ENCODE peak calls at places on chromosome 18, in nine cellular contexts. One of them, this sample, is unnamed.

GRCh38 chr18:7170292-7170691 is 52.7 kb upstream of the LAMA1 start:
- DNase-seq in endothelial cell of umbilical vein: no peak
- DNase-seq in foreskin fibroblast: no peak
- DNase-seq in right cardiac atrium: no peak
- DNase-seq in HFFc6: no peak
- DNase-seq in WERI-Rb-1: no peak
- DNase-seq in Calu3: peak; percentile 5
- DNase-seq in activated T-cell treated with anti-CD3 and anti-CD28 coated beads for 24 hours: no peak
- DNase-seq in NCI-H1105: no peak
- DNase-seq in this sample: no peak

GRCh38 chr18:31424383-31424988 is 23.1 kb upstream of the DSG3 start:
- DNase-seq in endothelial cell of umbilical vein: no peak
- DNase-seq in foreskin fibroblast: no peak
- DNase-seq in right cardiac atrium: peak; percentile 47
- DNase-seq in HFFc6: no peak
- DNase-seq in WERI-Rb-1: peak; percentile 53
- DNase-seq in Calu3: peak; percentile 67
- DNase-seq in activated T-cell treated with anti-CD3 and anti-CD28 coated beads for 24 hours: no peak
- DNase-seq in NCI-H1105: no peak
- DNase-seq in this sample: peak; percentile 3

GRCh38 chr18:46488472-46489213 is 168.4 kb downstream of the LOXHD1 start:
- DNase-seq in endothelial cell of umbilical vein: no peak
- DNase-seq in foreskin fibroblast: no peak
- DNase-seq in right cardiac atrium: peak; percentile 54
- DNase-seq in HFFc6: no peak
- DNase-seq in WERI-Rb-1: no peak
- DNase-seq in Calu3: no peak
- DNase-seq in activated T-cell treated with anti-CD3 and anti-CD28 coated beads for 24 hours: no peak
- DNase-seq in NCI-H1105: no peak
- DNase-seq in this sample: no peak

GRCh38 chr18:50096766-50097435 is 98.0 kb downstream of the MYO5B start:
- DNase-seq in endothelial cell of umbilical vein: no peak
- DNase-seq in foreskin fibroblast: no peak
- DNase-seq in right cardiac atrium: no peak
- DNase-seq in HFFc6: no peak
- DNase-seq in WERI-Rb-1: no peak
- DNase-seq in Calu3: peak; percentile 31
- DNase-seq in activated T-cell treated with anti-CD3 and anti-CD28 coated beads for 24 hours: no peak
- DNase-seq in NCI-H1105: no peak
- DNase-seq in this sample: no peak

GRCh38 chr18:12074734-12075133 is 18.9 kb upstream of the ANKRD62 start:
- DNase-seq in endothelial cell of umbilical vein: no peak
- DNase-seq in foreskin fibroblast: no peak
- DNase-seq in right cardiac atrium: no peak
- DNase-seq in HFFc6: no peak
- DNase-seq in WERI-Rb-1: no peak
- DNase-seq in Calu3: no peak
- DNase-seq in activated T-cell treated with anti-CD3 and anti-CD28 coated beads for 24 hours: no peak
- DNase-seq in NCI-H1105: no peak
- DNase-seq in this sample: no peak

GRCh38 chr18:39455300-39455699 is 1889.7 kb upstream of the CELF4 start:
- DNase-seq in endothelial cell of umbilical vein: peak; percentile 91
- DNase-seq in foreskin fibroblast: peak; percentile 86
- DNase-seq in right cardiac atrium: no peak
- DNase-seq in HFFc6: peak; percentile 45
- DNase-seq in WERI-Rb-1: no peak
- DNase-seq in Calu3: peak; percentile 68
- DNase-seq in activated T-cell treated with anti-CD3 and anti-CD28 coated beads for 24 hours: no peak
- DNase-seq in NCI-H1105: no peak
- DNase-seq in this sample: no peak

GRCh38 chr18:57784034-57784815 is 18.9 kb downstream of the ATP8B1 start:
- DNase-seq in endothelial cell of umbilical vein: peak; percentile 87
- DNase-seq in foreskin fibroblast: no peak
- DNase-seq in right cardiac atrium: no peak
- DNase-seq in HFFc6: peak; percentile 67
- DNase-seq in WERI-Rb-1: no peak
- DNase-seq in Calu3: no peak
- DNase-seq in activated T-cell treated with anti-CD3 and anti-CD28 coated beads for 24 hours: no peak
- DNase-seq in NCI-H1105: no peak
- DNase-seq in this sample: no peak

GRCh38 chr18:50061876-50062517 is 132.9 kb downstream of the MYO5B start:
- DNase-seq in endothelial cell of umbilical vein: no peak
- DNase-seq in foreskin fibroblast: no peak
- DNase-seq in right cardiac atrium: peak; percentile 89
- DNase-seq in HFFc6: no peak
- DNase-seq in WERI-Rb-1: no peak
- DNase-seq in Calu3: no peak
- DNase-seq in activated T-cell treated with anti-CD3 and anti-CD28 coated beads for 24 hours: no peak
- DNase-seq in NCI-H1105: peak; percentile 27
- DNase-seq in this sample: no peak

GRCh38 chr18:35479911-35480586 is 17.7 kb downstream of the INO80C start:
- DNase-seq in endothelial cell of umbilical vein: no peak
- DNase-seq in foreskin fibroblast: no peak
- DNase-seq in right cardiac atrium: no peak
- DNase-seq in HFFc6: no peak
- DNase-seq in WERI-Rb-1: no peak
- DNase-seq in Calu3: peak; percentile 67
- DNase-seq in activated T-cell treated with anti-CD3 and anti-CD28 coated beads for 24 hours: no peak
- DNase-seq in NCI-H1105: no peak
- DNase-seq in this sample: no peak

GRCh38 chr18:31487251-31488015 is 10.5 kb upstream of the DSG2 start:
- DNase-seq in endothelial cell of umbilical vein: no peak
- DNase-seq in foreskin fibroblast: no peak
- DNase-seq in right cardiac atrium: no peak
- DNase-seq in HFFc6: peak; percentile 10
- DNase-seq in WERI-Rb-1: no peak
- DNase-seq in Calu3: peak; percentile 60
- DNase-seq in activated T-cell treated with anti-CD3 and anti-CD28 coated beads for 24 hours: no peak
- DNase-seq in NCI-H1105: no peak
- DNase-seq in this sample: no peak

GRCh38 chr18:48929951-48930713 is 20.6 kb downstream of the SMAD7 start:
- DNase-seq in endothelial cell of umbilical vein: peak; percentile 55
- DNase-seq in foreskin fibroblast: no peak
- DNase-seq in right cardiac atrium: peak; percentile 89
- DNase-seq in HFFc6: peak; percentile 82
- DNase-seq in WERI-Rb-1: no peak
- DNase-seq in Calu3: peak; percentile 59
- DNase-seq in activated T-cell treated with anti-CD3 and anti-CD28 coated beads for 24 hours: no peak
- DNase-seq in NCI-H1105: no peak
- DNase-seq in this sample: no peak

GRCh38 chr18:808502-808901 is 3.5 kb downstream of the YES1 start:
- DNase-seq in endothelial cell of umbilical vein: no peak
- DNase-seq in foreskin fibroblast: no peak
- DNase-seq in right cardiac atrium: no peak
- DNase-seq in HFFc6: no peak
- DNase-seq in WERI-Rb-1: no peak
- DNase-seq in Calu3: no peak
- DNase-seq in activated T-cell treated with anti-CD3 and anti-CD28 coated beads for 24 hours: no peak
- DNase-seq in NCI-H1105: no peak
- DNase-seq in this sample: no peak

This sample was measured in activated naive CD8-positive, alpha-beta T cell treated with anti-CD3 and anti-CD28 coated beads for 36 hours.